ENCODE peak calls at places on chromosomes 7 and 10, in eight cellular contexts. One of them, this sample, is unnamed.

GRCh38 chr7:116979430-116979829 is 26.1 kb downstream of the ST7 start:
- DNase-seq in stimulated activated CD4-positive, alpha-beta T cell treated with anti-CD3 and anti-CD28 coated beads, TNF-alpha, amount 100 ng/mL, for 4 hours: no peak
- DNase-seq in hypothalamus: no peak
- DNase-seq in progenitor cell of endocrine pancreas: no peak
- DNase-seq in activated T-helper 9 cell treated with anti-CD3 and anti-CD28 coated beads, Interleukin-2, amount 50 U/mL, for 16 hours: no peak
- DNase-seq in iPS-NIHi11: no peak
- DNase-seq in ecto neural progenitor cell: no peak
- DNase-seq in GM19239: no peak
- DNase-seq in this sample: no peak

GRCh38 chr10:99633832-99634231 is 13.6 kb upstream of the SLC25A28 start:
- DNase-seq in stimulated activated CD4-positive, alpha-beta T cell treated with anti-CD3 and anti-CD28 coated beads, TNF-alpha, amount 100 ng/mL, for 4 hours: no peak
- DNase-seq in hypothalamus: no peak
- DNase-seq in progenitor cell of endocrine pancreas: no peak
- DNase-seq in activated T-helper 9 cell treated with anti-CD3 and anti-CD28 coated beads, Interleukin-2, amount 50 U/mL, for 16 hours: no peak
- DNase-seq in iPS-NIHi11: no peak
- DNase-seq in ecto neural progenitor cell: no peak
- DNase-seq in GM19239: no peak
- DNase-seq in this sample: no peak

GRCh38 chr7:3179456-3179855 is 121.6 kb upstream of the SDK1 start:
- DNase-seq in stimulated activated CD4-positive, alpha-beta T cell treated with anti-CD3 and anti-CD28 coated beads, TNF-alpha, amount 100 ng/mL, for 4 hours: no peak
- DNase-seq in hypothalamus: no peak
- DNase-seq in progenitor cell of endocrine pancreas: no peak
- DNase-seq in activated T-helper 9 cell treated with anti-CD3 and anti-CD28 coated beads, Interleukin-2, amount 50 U/mL, for 16 hours: no peak
- DNase-seq in iPS-NIHi11: no peak
- DNase-seq in ecto neural progenitor cell: no peak
- DNase-seq in GM19239: no peak
- DNase-seq in this sample: no peak

GRCh38 chr10:10792681-10793080 is 225.0 kb upstream of the CELF2 start:
- DNase-seq in stimulated activated CD4-positive, alpha-beta T cell treated with anti-CD3 and anti-CD28 coated beads, TNF-alpha, amount 100 ng/mL, for 4 hours: no peak
- DNase-seq in hypothalamus: no peak
- DNase-seq in progenitor cell of endocrine pancreas: no peak
- DNase-seq in activated T-helper 9 cell treated with anti-CD3 and anti-CD28 coated beads, Interleukin-2, amount 50 U/mL, for 16 hours: no peak
- DNase-seq in iPS-NIHi11: no peak
- DNase-seq in ecto neural progenitor cell: no peak
- DNase-seq in GM19239: no peak
- DNase-seq in this sample: no peak

GRCh38 chr7:28957064-28957821 is 887 bp downstream of the TRIL start:
- DNase-seq in stimulated activated CD4-positive, alpha-beta T cell treated with anti-CD3 and anti-CD28 coated beads, TNF-alpha, amount 100 ng/mL, for 4 hours: no peak
- DNase-seq in hypothalamus: no peak
- DNase-seq in progenitor cell of endocrine pancreas: peak; percentile 15
- DNase-seq in activated T-helper 9 cell treated with anti-CD3 and anti-CD28 coated beads, Interleukin-2, amount 50 U/mL, for 16 hours: no peak
- DNase-seq in iPS-NIHi11: peak; percentile 43
- DNase-seq in ecto neural progenitor cell: peak; percentile 77
- DNase-seq in GM19239: no peak
- DNase-seq in this sample: peak; percentile 55

GRCh38 chr7:15652776-15653290 is 33.6 kb downstream of the MEOX2 start:
- DNase-seq in stimulated activated CD4-positive, alpha-beta T cell treated with anti-CD3 and anti-CD28 coated beads, TNF-alpha, amount 100 ng/mL, for 4 hours: no peak
- DNase-seq in hypothalamus: no peak
- DNase-seq in progenitor cell of endocrine pancreas: no peak
- DNase-seq in activated T-helper 9 cell treated with anti-CD3 and anti-CD28 coated beads, Interleukin-2, amount 50 U/mL, for 16 hours: no peak
- DNase-seq in iPS-NIHi11: no peak
- DNase-seq in ecto neural progenitor cell: no peak
- DNase-seq in GM19239: no peak
- DNase-seq in this sample: no peak

GRCh38 chr7:32357535-32358277 is 132.5 kb downstream of the LSM5 start:
- DNase-seq in stimulated activated CD4-positive, alpha-beta T cell treated with anti-CD3 and anti-CD28 coated beads, TNF-alpha, amount 100 ng/mL, for 4 hours: no peak
- DNase-seq in hypothalamus: no peak
- DNase-seq in progenitor cell of endocrine pancreas: no peak
- DNase-seq in activated T-helper 9 cell treated with anti-CD3 and anti-CD28 coated beads, Interleukin-2, amount 50 U/mL, for 16 hours: no peak
- DNase-seq in iPS-NIHi11: peak; percentile 34
- DNase-seq in ecto neural progenitor cell: no peak
- DNase-seq in GM19239: no peak
- DNase-seq in this sample: peak; percentile 46

GRCh38 chr10:33134011-33134751 is 176.2 kb upstream of the ITGB1 start:
- DNase-seq in stimulated activated CD4-positive, alpha-beta T cell treated with anti-CD3 and anti-CD28 coated beads, TNF-alpha, amount 100 ng/mL, for 4 hours: peak; percentile 68
- DNase-seq in hypothalamus: no peak
- DNase-seq in progenitor cell of endocrine pancreas: no peak
- DNase-seq in activated T-helper 9 cell treated with anti-CD3 and anti-CD28 coated beads, Interleukin-2, amount 50 U/mL, for 16 hours: peak; percentile 71
- DNase-seq in iPS-NIHi11: peak; percentile 52
- DNase-seq in ecto neural progenitor cell: no peak
- DNase-seq in GM19239: no peak
- DNase-seq in this sample: no peak

GRCh38 chr10:35554036-35554435 is 51.1 kb upstream of the GJD4 start:
- DNase-seq in stimulated activated CD4-positive, alpha-beta T cell treated with anti-CD3 and anti-CD28 coated beads, TNF-alpha, amount 100 ng/mL, for 4 hours: no peak
- DNase-seq in hypothalamus: no peak
- DNase-seq in progenitor cell of endocrine pancreas: no peak
- DNase-seq in activated T-helper 9 cell treated with anti-CD3 and anti-CD28 coated beads, Interleukin-2, amount 50 U/mL, for 16 hours: no peak
- DNase-seq in iPS-NIHi11: no peak
- DNase-seq in ecto neural progenitor cell: no peak
- DNase-seq in GM19239: no peak
- DNase-seq in this sample: no peak

GRCh38 chr7:47313564-47313963 is 268.3 kb downstream of the TNS3 start:
- DNase-seq in stimulated activated CD4-positive, alpha-beta T cell treated with anti-CD3 and anti-CD28 coated beads, TNF-alpha, amount 100 ng/mL, for 4 hours: no peak
- DNase-seq in hypothalamus: no peak
- DNase-seq in progenitor cell of endocrine pancreas: no peak
- DNase-seq in activated T-helper 9 cell treated with anti-CD3 and anti-CD28 coated beads, Interleukin-2, amount 50 U/mL, for 16 hours: no peak
- DNase-seq in iPS-NIHi11: no peak
- DNase-seq in ecto neural progenitor cell: no peak
- DNase-seq in GM19239: no peak
- DNase-seq in this sample: no peak

This sample was measured in D341Med.